ENCODE peak calls at places on chromosomes 5 and 9, in eight cellular contexts. R is transverse colon, Y is MCF 10A, V is body of pancreas, M is HFF-Myc, K is HepG2, A is activated B cell treated with CpG ODN at 0.5 μM for 24 hours, F is astrocyte. P is an unnamed sample.

GRCh38 chr9:82558855-82559615 is 503.9 kb downstream of the RASEF start:
- DNase-seq in R (no peak), Y (no peak), V (peak; percentile 47), M (no peak), K (peak; percentile 33), A (no peak), F (peak; percentile 53), P (no peak)

GRCh38 chr9:112169368-112169767 is 5.7 kb downstream of the SUSD1 start:
- DNase-seq in R (peak; percentile 74), Y (no peak), V (no peak), M (no peak), K (no peak), A (no peak), F (no peak), P (no peak)

GRCh38 chr5:125856949-125857348 is 566.3 kb upstream of the GRAMD2B start:
- DNase-seq in R (no peak), Y (no peak), V (no peak), M (no peak), K (no peak), A (no peak), F (no peak), P (no peak)

GRCh38 chr9:134189475-134190231 is 25.3 kb upstream of the RNU6ATAC start:
- DNase-seq in R (no peak), Y (no peak), V (no peak), M (no peak), K (no peak), A (no peak), F (peak; percentile 39), P (no peak)

GRCh38 chr5:80246995-80247729 is 8.7 kb downstream of the SERINC5 start:
- DNase-seq in R (peak; percentile 73), Y (peak; percentile 90), V (peak; percentile 58), M (no peak), K (peak; percentile 73), A (no peak), F (peak; percentile 97), P (no peak)

GRCh38 chr9:133713211-133713959 is 24.8 kb downstream of the SARDH start:
- DNase-seq in R (no peak), Y (no peak), V (no peak), M (no peak), K (peak; percentile 58), A (peak; percentile 11), F (no peak), P (no peak)

GRCh38 chr5:31113101-31113500 is 80.4 kb upstream of the CDH6 start:
- DNase-seq in R (no peak), Y (peak; percentile 11), V (no peak), M (no peak), K (no peak), A (no peak), F (peak; percentile 98), P (no peak)

GRCh38 chr5:38768411-38769211 is 77.2 kb upstream of the OSMR start:
- DNase-seq in R (no peak), Y (no peak), V (no peak), M (no peak), K (no peak), A (no peak), F (peak; percentile 45), P (no peak)

GRCh38 chr5:67878911-67879310 is 336.6 kb upstream of the PIK3R1 start:
- DNase-seq in R (no peak), Y (no peak), V (no peak), M (no peak), K (no peak), A (no peak), F (no peak), P (no peak)

GRCh38 chr5:448061-448765 is 5.2 kb downstream of the EXOC3 start:
- DNase-seq in R (peak; percentile 41), Y (no peak), V (peak; percentile 10), M (no peak), K (no peak), A (peak; percentile 8), F (no peak), P (no peak)

GRCh38 chr9:31597977-31598376 is 786.5 kb upstream of the ACO1 start:
- DNase-seq in R (no peak), Y (peak; percentile 79), V (no peak), M (no peak), K (peak; percentile 18), A (no peak), F (peak; percentile 76), P (no peak)

GRCh38 chr5:149149942-149150341 is 8.6 kb downstream of the ABLIM3 start:
- DNase-seq in R (no peak), Y (peak; percentile 58), V (no peak), M (no peak), K (no peak), A (no peak), F (no peak), P (no peak)

GRCh38 chr9:130446111-130446861 is 1.5 kb downstream of the ASS1 start:
- DNase-seq in R (peak; percentile 71), Y (peak; percentile 96), V (peak; percentile 36), M (peak; percentile 70), K (peak; percentile 38), A (no peak), F (peak; percentile 85), P (no peak)

GRCh38 chr5:158677490-158677838 is 422.3 kb downstream of the EBF1 start:
- DNase-seq in R (no peak), Y (no peak), V (no peak), M (no peak), K (no peak), A (no peak), F (no peak), P (no peak)

GRCh38 chr9:137395666-137396010 is 27.3 kb downstream of the EXD3 start:
- DNase-seq in R (no peak), Y (no peak), V (no peak), M (no peak), K (no peak), A (no peak), F (no peak), P (no peak)

GRCh38 chr9:137394866-137395665 is 27.9 kb downstream of the EXD3 start:
- DNase-seq in R (no peak), Y (no peak), V (no peak), M (no peak), K (no peak), A (no peak), F (no peak), P (no peak)

GRCh38 chr9:137397675-137398423 is 25.1 kb downstream of the EXD3 start:
- DNase-seq in R (no peak), Y (no peak), V (no peak), M (no peak), K (no peak), A (no peak), F (no peak), P (no peak)

GRCh38 chr9:137396227-137396626 is 26.7 kb downstream of the EXD3 start:
- DNase-seq in R (no peak), Y (peak; percentile 51), V (no peak), M (no peak), K (peak; percentile 70), A (no peak), F (peak; percentile 94), P (no peak)

GRCh38 chr9:137396808-137397367 is 26.1 kb downstream of the EXD3 start:
- DNase-seq in R (no peak), Y (no peak), V (no peak), M (no peak), K (no peak), A (no peak), F (no peak), P (no peak)
- TF ChIP-seq CTCF in R (no peak), Y (no peak), V (no peak), M (no peak), K (no peak), A (no peak), F (no peak), P (no peak)

GRCh38 chr9:127828262-127829031 is 25.8 kb downstream of the FPGS start:
- DNase-seq in R (peak; percentile 79), Y (no peak), V (peak; percentile 76), M (peak; percentile 36), K (peak; percentile 83), A (no peak), F (no peak), P (no peak)

GRCh38 chr9:127822108-127822507 is 19.4 kb downstream of the FPGS start:
- DNase-seq in R (no peak), Y (no peak), V (no peak), M (no peak), K (no peak), A (no peak), F (no peak), P (no peak)

GRCh38 chr9:127829205-127829935 is 25.1 kb downstream of the ENG start:
- DNase-seq in R (no peak), Y (no peak), V (no peak), M (no peak), K (no peak), A (no peak), F (no peak), P (no peak)

GRCh38 chr9:127826253-127826913 is 23.7 kb downstream of the FPGS start:
- DNase-seq in R (no peak), Y (no peak), V (no peak), M (no peak), K (no peak), A (no peak), F (no peak), P (no peak)

GRCh38 chr9:127825319-127826051 is 22.8 kb downstream of the FPGS start:
- DNase-seq in R (peak; percentile 59), Y (no peak), V (peak; percentile 63), M (no peak), K (peak; percentile 56), A (no peak), F (no peak), P (peak; percentile 61)
- TF ChIP-seq CTCF in R (peak; percentile 35), Y (no peak), V (peak; percentile 46), M (peak; percentile 13), K (peak; percentile 91), A (no peak), F (no peak), P (peak; percentile 35)

DNA sequence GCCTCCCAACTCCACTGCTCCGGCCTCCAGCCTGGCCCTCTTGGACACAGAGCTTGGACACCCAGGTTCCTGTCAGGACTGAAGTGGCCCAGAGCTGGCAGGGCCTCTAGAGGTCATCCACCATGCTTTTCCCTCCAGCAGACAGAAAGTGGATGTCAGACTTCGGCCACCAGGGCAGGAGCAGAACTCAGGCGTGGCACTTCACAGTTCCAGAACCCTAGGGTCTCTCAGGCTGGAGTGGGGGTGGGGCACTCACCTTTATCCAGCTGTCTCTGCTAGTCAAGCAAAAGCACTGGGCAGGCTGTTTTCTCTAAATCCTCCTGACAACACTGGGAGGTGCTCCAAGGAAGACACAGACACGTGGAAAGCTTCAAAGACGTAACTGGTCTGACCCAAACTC is 35.6 kb upstream of the N4BP3 start:
- DNase-seq in R (no peak), Y (no peak), V (no peak), M (no peak), K (peak; percentile 15), A (no peak), F (no peak), P (no peak)
- TF ChIP-seq CTCF in R (no peak), Y (no peak), V (no peak), M (no peak), K (no peak), A (no peak), F (no peak), P (no peak)

DNA sequence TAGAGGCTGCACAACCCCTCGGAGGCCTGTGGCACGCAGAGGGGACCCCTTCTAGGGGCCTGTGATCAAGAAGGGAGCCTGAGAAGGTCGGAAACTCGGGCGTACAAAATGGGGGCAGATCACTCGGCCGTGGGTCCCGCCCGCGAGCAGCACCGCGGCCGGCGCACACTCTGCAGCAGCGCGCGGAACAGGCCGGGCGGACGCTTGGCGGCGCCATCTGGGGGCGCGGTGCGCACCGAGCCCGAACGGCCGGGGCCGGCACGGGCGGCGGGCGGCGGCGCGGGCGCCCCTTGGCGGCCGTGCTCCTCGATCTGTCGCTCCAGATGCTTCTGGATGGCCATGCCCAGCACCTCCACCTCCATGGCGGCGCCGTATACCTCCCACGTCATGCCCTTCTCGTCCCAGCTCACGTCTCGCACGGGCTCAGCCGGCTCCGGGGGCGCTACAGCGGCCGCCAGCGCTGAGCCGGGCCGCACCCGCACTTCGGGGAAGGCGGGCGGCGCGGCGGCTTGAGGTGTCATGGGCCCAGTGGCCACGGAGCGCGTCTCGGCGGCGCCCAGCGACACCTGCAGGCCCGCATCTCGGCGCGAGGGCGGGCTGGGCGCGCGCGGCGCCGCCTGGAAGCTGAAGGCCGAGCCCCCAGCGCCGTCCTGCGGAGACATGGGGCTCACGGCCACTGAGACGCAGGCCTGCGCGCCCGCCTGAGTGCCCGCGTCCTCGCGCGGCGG is 13.1 kb downstream of the GPRIN1 start:
- DNase-seq in R (peak; percentile 65), Y (no peak), V (peak; percentile 29), M (no peak), K (no peak), A (peak; percentile 44), F (no peak), P (no peak)
- TF ChIP-seq CTCF in R (peak; percentile 30), Y (no peak), V (peak; percentile 27), M (no peak), K (peak; percentile 21), A (no peak), F (no peak), P (no peak)